ENCODE peak calls at places on chromosome 2, in five cellular contexts. C is transverse colon, U is stomach, D is upper lobe of left lung, P is suprapubic skin. B is an unnamed sample. For H3K36me3, the result is how much of the 10 kb centered on the place peaks cover.

GRCh38 chr2:141767051-141767450 is 363.8 kb downstream of the LRP1B start:
- DNase-seq in P (no peak), D (no peak), C (no peak), U (no peak), B (no peak)

GRCh38 chr2:84970266-84970955 is 550 bp upstream of the KCMF1 start:
- DNase-seq in D (peak), C (peak), P (peak), U (peak), B (peak)

GRCh38 chr2:23432531-23432930 is 47.6 kb downstream of the KLHL29 start:
- DNase-seq in P (no peak), C (no peak), D (no peak), U (no peak), B (no peak)

GRCh38 chr2:145635706-145636427 is 1115.9 kb upstream of the ZEB2 start:
- DNase-seq in U (no peak), D (no peak), C (no peak), P (no peak), B (no peak)

GRCh38 chr2:42545023-42545713 is 23.3 kb upstream of the MTA3 start:
- DNase-seq in U (no peak), P (no peak), C (no peak), D (no peak), B (no peak)

GRCh38 chr2:241597561-241597960 is 39.0 kb downstream of the BOK start:
- DNase-seq in D (no peak), U (no peak), P (no peak), C (no peak), B (no peak)

GRCh38 chr2:121074322-121074932 is 210.6 kb downstream of the TFCP2L1 start:
- DNase-seq in P (no peak), U (no peak), D (no peak), C (no peak), B (no peak)

GRCh38 chr2:232634319-232635150 is 1.1 kb downstream of the EFHD1 start:
- DNase-seq in D (peak), P (no peak), C (no peak), U (no peak), B (no peak)

GRCh38 chr2:240789501-240790369 is 30.3 kb downstream of the KIF1A start:
- DNase-seq in C (no peak), P (no peak), U (no peak), D (peak), B (peak)

GRCh38 chr2:148742373-148742772 is 97.8 kb downstream of the EPC2 start:
- DNase-seq in P (no peak), U (no peak), C (no peak), D (no peak), B (no peak)

GRCh38 chr2:117785740-117786139 is 28.8 kb upstream of the DDX18 start:
- DNase-seq in C (peak), U (peak), P (no peak), D (no peak), B (no peak)

GRCh38 chr2:127145255-127145899 is 38.4 kb upstream of the BIN1 start:
- DNase-seq in U (no peak), P (no peak), C (no peak), D (no peak), B (no peak)

GRCh38 chr2:207796585-207797350 is 27.1 kb upstream of the FZD5 start:
- DNase-seq in U (peak), D (no peak), P (no peak), C (peak), B (no peak)
- TF ChIP-seq POLR2AphosphoS5 in U (no peak), D (no peak), P (no peak), C (no peak), B (no peak)

GRCh38 chr2:192957425-192957824 is 762.7 kb upstream of the TMEFF2 start:
- DNase-seq in C (no peak), D (no peak), U (no peak), P (no peak), B (no peak)

DNA sequence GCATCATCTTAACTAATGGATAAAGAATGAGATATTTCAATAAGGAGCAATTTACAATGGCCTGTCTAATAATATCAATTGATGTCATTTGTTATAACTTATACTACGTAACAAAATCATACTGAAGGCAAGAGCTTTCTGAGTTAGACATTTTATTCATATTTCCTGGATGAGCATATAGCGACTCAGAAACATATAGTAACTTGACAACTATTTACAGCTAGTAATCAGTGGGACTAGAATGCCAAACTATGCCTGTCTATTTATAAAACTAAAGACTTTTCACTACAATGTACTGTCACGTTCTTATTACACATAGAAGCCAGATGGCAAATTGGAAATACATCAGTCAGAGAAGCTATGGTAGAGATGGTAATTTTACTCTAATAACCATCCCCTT is 766.2 kb upstream of the TMEFF2 start:
- DNase-seq in U (no peak), P (no peak), C (no peak), D (no peak), B (no peak)
- TF ChIP-seq EP300 in U (no peak), P (no peak), C (no peak), D (no peak), B (no peak)

GRCh38 chr2:27206346-27206745 is 5.5 kb upstream of the ATRAID start:
- DNase-seq in D (no peak), P (no peak), U (no peak), C (no peak), B (peak)
- H3K36me3 ChIP-seq in D (half or more), P (half or more), U (half or more), C (under half), B (half or more)

DNA sequence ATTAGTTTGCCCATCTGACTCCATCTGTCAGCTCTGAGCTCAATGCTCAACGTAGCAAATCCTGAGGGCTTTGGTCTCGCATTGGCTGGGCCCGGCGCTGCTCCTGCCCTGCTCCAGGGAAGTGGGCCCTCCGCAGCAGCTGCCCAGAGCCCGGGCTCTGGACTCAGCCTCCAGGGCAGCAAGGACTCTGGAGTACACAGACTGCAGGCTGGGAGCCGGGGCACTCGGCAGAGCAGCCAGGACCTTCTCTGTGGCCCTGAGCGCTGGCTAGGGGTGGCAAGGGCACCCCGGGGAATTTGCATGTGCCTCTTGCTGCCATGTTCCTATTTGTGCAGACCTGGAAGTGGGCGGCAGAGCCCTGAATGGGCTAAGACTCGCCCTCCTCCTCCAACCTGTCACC is 23.5 kb upstream of the C1QL2 start:
- DNase-seq in D (peak), P (no peak), C (no peak), U (no peak), B (no peak)
- TF ChIP-seq POLR2AphosphoS5 in D (no peak), P (no peak), C (no peak), U (no peak), B (no peak)

DNA sequence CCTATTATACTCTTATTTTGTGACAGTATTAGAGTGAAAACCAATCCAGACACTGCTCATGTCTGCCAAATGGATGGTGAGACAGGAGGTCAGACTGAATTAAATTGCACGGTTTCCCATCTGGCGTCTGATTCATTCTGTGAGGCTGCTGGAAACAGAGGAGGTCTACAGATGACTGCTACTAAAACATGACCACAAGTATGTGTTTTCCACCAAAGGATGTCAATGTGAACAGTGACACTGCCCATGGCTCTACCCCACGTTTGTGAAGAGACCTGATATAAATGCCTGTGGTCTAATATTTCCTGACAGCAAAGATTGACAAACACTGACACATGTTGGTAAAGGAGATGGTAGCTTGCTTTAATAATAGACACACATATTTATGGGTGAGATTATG is 104.3 kb upstream of the ST6GAL2 start:
- DNase-seq in U (no peak), P (no peak), D (no peak), C (no peak), B (no peak)
- TF ChIP-seq EP300 in U (no peak), P (no peak), D (no peak), C (no peak), B (no peak)

GRCh38 chr2:73250872-73251846 is 17.1 kb downstream of the CCT7 start:
- DNase-seq in C (no peak), D (no peak), P (no peak), U (no peak), B (no peak)
- H3K36me3 ChIP-seq in C (under half), D (half or more), P (half or more), U (half or more), B (half or more)

GRCh38 chr2:100938031-100939026 is 63.8 kb upstream of the RPL31 start:
- DNase-seq in C (no peak), U (no peak), P (no peak), D (no peak), B (no peak)

GRCh38 chr2:100940766-100941645 is 61.1 kb upstream of the RPL31 start:
- DNase-seq in U (no peak), P (no peak), D (peak), C (peak), B (no peak)

GRCh38 chr2:100941646-100942240 is 60.3 kb upstream of the RPL31 start:
- DNase-seq in D (no peak), U (no peak), C (no peak), P (no peak), B (no peak)

GRCh38 chr2:100940240-100940639 is 61.8 kb upstream of the RPL31 start:
- DNase-seq in D (no peak), P (no peak), U (no peak), C (no peak), B (no peak)

GRCh38 chr2:100939445-100939844 is 62.6 kb upstream of the RPL31 start:
- DNase-seq in D (no peak), P (no peak), U (no peak), C (no peak), B (no peak)
- TF ChIP-seq POLR2AphosphoS5 in D (no peak), P (no peak), U (no peak), C (no peak), B (no peak)

GRCh38 chr2:160225722-160226121 is 25.6 kb upstream of the ITGB6 start:
- DNase-seq in U (peak), P (peak), D (no peak), C (peak), B (no peak)
- TF ChIP-seq EP300 in U (no peak), P (no peak), D (no peak), C (no peak), B (no peak)

B was measured in sigmoid colon.